ENCODE peak calls at places on chromosomes 12 and 14, in four cellular contexts. J is foreskin fibroblast, F is left lung, H is neural crest cell. T is an unnamed sample.

GRCh38 chr12:93883436-93884154 is 206.4 kb downstream of the CRADD start:
- DNase-seq in J (peak), F (no peak), H (no peak), T (no peak)

GRCh38 chr12:120228291-120229070 is 27.6 kb upstream of the RPLP0 start:
- DNase-seq in F (peak), J (peak), H (peak), T (peak)

GRCh38 chr14:93969082-93969828 is 7.1 kb downstream of the ASB2 start:
- DNase-seq in F (no peak), H (no peak), J (no peak), T (no peak)

GRCh38 chr14:23348297-23348655 is 4.4 kb downstream of the SLC22A17 start:
- DNase-seq in F (no peak), J (no peak), H (no peak), T (no peak)

GRCh38 chr12:92242917-92243316 is 97.3 kb upstream of the BTG1 start:
- DNase-seq in F (no peak), J (peak), H (no peak), T (no peak)

GRCh38 chr12:66708704-66709443 is 30.0 kb upstream of the GRIP1 start:
- DNase-seq in J (no peak), H (no peak), F (no peak), T (no peak)

GRCh38 chr14:75562048-75562447 is 16.4 kb upstream of the FLVCR2 start:
- DNase-seq in H (no peak), J (no peak), F (no peak), T (no peak)

GRCh38 chr14:106442857-106443256 is 916.5 kb downstream of the TMEM121 start:
- DNase-seq in H (no peak), J (no peak), F (no peak), T (no peak)

GRCh38 chr14:103667671-103668070 is 38.7 kb downstream of the KLC1 start:
- DNase-seq in F (no peak), J (no peak), H (no peak), T (no peak)

GRCh38 chr14:64654072-64654899 is 49.9 kb upstream of the PLEKHG3 start:
- DNase-seq in F (no peak), J (peak), H (no peak), T (no peak)

GRCh38 chr14:26841920-26842741 is 244.3 kb upstream of the NOVA1 start:
- DNase-seq in H (no peak), J (peak), F (peak), T (no peak)

DNA sequence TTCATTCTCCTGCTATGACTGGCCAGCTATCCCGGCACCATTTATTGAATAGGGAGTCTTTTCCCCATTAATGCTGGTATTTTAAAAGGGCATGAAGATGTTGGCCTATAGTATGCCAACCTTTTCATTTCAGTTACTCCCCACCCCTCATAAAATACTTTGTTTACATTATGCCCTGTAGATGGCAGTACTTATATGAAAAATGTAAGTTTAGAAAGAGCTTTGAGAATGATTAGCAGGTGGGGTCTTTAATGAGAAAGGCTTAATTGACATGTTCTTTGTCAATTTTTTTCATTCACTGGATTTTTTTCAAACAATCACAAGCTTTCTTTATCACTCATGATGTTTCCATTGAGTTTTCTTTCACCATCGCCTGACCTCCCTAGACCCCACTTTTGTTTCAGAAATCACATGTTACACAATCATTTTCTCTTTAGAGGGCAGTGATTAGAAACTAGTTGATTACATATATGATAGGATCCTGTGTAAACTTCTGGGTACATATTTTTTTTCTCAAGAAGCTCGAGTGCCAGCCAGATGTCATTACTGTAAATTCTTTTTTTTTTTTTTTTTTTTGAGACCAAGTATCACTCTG is 62.6 kb upstream of the PSMA6 start:
- DNase-seq in H (no peak), F (no peak), J (no peak), T (no peak)
- TF ChIP-seq CTCF in H (peak), F (peak), J (no peak), T (no peak)

GRCh38 chr12:130791699-130792098 is 47.4 kb downstream of the STX2 start:
- DNase-seq in F (no peak), H (no peak), J (no peak), T (no peak)
- TF ChIP-seq CTCF in F (no peak), H (no peak), J (no peak), T (no peak)

GRCh38 chr12:52216107-52216506 is 16.9 kb upstream of the KRT7 start:
- DNase-seq in J (no peak), H (no peak), F (no peak), T (no peak)

GRCh38 chr12:52213541-52214420 is 19.3 kb upstream of the KRT7 start:
- DNase-seq in H (peak), F (peak), J (peak), T (peak)

GRCh38 chr12:52212701-52213540 is 20.1 kb upstream of the KRT7 start:
- DNase-seq in F (no peak), J (no peak), H (no peak), T (no peak)

GRCh38 chr12:52215587-52216031 is 17.4 kb upstream of the KRT7 start:
- DNase-seq in F (no peak), H (no peak), J (no peak), T (no peak)

DNA sequence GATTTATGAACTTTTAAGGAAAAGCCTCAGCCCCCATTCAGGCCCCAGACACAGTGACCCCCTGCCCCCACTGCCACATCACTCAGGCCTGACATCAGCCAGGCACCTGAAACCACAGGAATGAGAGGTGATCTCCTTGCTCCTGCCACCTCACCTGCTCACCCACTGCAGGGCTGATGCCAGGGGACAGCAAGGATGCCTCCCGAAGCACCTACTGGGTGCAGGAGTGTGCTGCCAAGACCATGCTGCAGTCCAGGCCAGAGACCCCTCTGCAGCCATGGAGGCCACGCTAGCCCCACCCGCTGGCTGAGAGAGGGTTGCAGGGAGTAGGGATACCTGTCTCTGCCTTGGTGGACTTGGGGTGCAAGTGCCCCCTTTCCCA is 18.6 kb upstream of the KRT7 start:
- DNase-seq in F (no peak), J (no peak), H (no peak), T (no peak)
- TF ChIP-seq CTCF in F (no peak), J (no peak), H (no peak), T (no peak)

DNA sequence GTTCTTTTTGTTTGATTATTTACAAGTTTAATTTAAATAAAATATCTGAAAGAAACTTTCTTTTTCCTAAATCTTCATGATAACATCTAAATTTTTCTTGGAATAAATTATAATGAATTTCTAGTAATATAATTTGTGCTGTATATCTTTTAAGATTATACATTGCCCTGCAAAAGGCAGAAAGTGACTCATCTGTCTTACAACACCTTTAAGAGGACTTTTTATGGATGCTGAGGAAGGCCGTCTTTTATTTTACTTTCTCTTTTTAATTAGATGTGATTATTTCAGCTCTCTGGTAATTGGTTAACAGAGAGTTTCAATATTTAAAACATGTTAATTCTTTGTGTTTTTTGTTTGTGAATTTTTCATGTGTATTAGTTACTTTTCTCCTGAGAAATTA is 598.4 kb downstream of the RPL10L start:
- DNase-seq in F (no peak), J (peak), H (no peak), T (no peak)
- TF ChIP-seq CTCF in F (no peak), J (no peak), H (no peak), T (no peak)

GRCh38 chr12:84497819-84498218 is 414.8 kb downstream of the SLC6A15 start:
- DNase-seq in J (no peak), H (no peak), F (no peak), T (no peak)
- TF ChIP-seq CTCF in J (peak), H (no peak), F (no peak), T (no peak)

T was measured in mesothelial cell of epicardium.